ENCODE peak calls at places on chromosomes 1 and 21, in seven cellular contexts. U is GDM1, Y is Calu3, O is OCI-M1, M is putamen, G is Caco-2, F is endothelial cell. H is an unnamed sample.

GRCh38 chr21:20030390-20030789 is 967.8 kb upstream of the NCAM2 start:
- DNase-seq in U (no peak), Y (no peak), O (no peak), M (no peak), G (no peak), F (no peak), H (no peak)

GRCh38 chr1:172089768-172090510 is 248.6 kb downstream of the DNM3 start:
- DNase-seq in U (peak; percentile 7), Y (peak; percentile 83), O (peak; percentile 39), M (no peak), G (peak; percentile 50), F (peak; percentile 55), H (peak; percentile 58)

GRCh38 chr1:230189276-230190183 is 122.5 kb downstream of the GALNT2 start:
- DNase-seq in U (no peak), Y (no peak), O (no peak), M (no peak), G (no peak), F (no peak), H (no peak)

GRCh38 chr1:85078903-85079302 is 30.6 kb upstream of the MCOLN3 start:
- DNase-seq in U (no peak), Y (no peak), O (peak; percentile 28), M (no peak), G (peak; percentile 4), F (no peak), H (peak; percentile 21)

GRCh38 chr1:91651671-91652071 is 151.0 kb downstream of the CDC7 start:
- DNase-seq in U (no peak), Y (no peak), O (no peak), M (no peak), G (no peak), F (no peak), H (peak; percentile 39)

GRCh38 chr1:194723067-194723466 is 1536.7 kb upstream of the B3GALT2 start:
- DNase-seq in U (no peak), Y (no peak), O (no peak), M (no peak), G (no peak), F (no peak), H (no peak)

GRCh38 chr1:36166136-36166535 is 10.2 kb downstream of the MAP7D1 start:
- DNase-seq in U (no peak), Y (no peak), O (no peak), M (no peak), G (no peak), F (no peak), H (no peak)

GRCh38 chr1:150562384-150563339 is 13.5 kb downstream of the ADAMTSL4 start:
- DNase-seq in U (no peak), Y (no peak), O (peak; percentile 90), M (no peak), G (no peak), F (no peak), H (no peak)

GRCh38 chr1:184310157-184310819 is 76.5 kb upstream of the C1orf21 start:
- DNase-seq in U (no peak), Y (peak; percentile 23), O (no peak), M (no peak), G (no peak), F (no peak), H (no peak)

H was measured in iPS-NIHi11.